ENCODE peak calls at places on chromosomes 16 and 17, in eight cellular contexts. One of them, this sample, is unnamed.

GRCh38 chr17:50461550-50462132 is 7.0 kb downstream of the CHAD start:
- DNase-seq in HL-60: no peak
- DNase-seq in OCI-LY7: no peak
- DNase-seq in body of pancreas: no peak
- DNase-seq in dorsolateral prefrontal cortex: no peak
- DNase-seq in sigmoid colon: no peak
- DNase-seq in thoracic aorta: no peak
- DNase-seq in MCF 10A: no peak
- DNase-seq in this sample: no peak

GRCh38 chr17:69853533-69854262 is 221.3 kb upstream of the KCNJ16 start:
- DNase-seq in HL-60: no peak
- DNase-seq in MCF 10A: no peak
- DNase-seq in body of pancreas: peak; percentile 22
- DNase-seq in sigmoid colon: no peak
- DNase-seq in OCI-LY7: no peak
- DNase-seq in thoracic aorta: no peak
- DNase-seq in dorsolateral prefrontal cortex: no peak
- DNase-seq in this sample: no peak

GRCh38 chr16:67447508-67448076 is 16.7 kb downstream of the HSD11B2 start:
- DNase-seq in HL-60: peak; percentile 49
- DNase-seq in thoracic aorta: no peak
- DNase-seq in MCF 10A: peak; percentile 75
- DNase-seq in sigmoid colon: peak; percentile 79
- DNase-seq in OCI-LY7: peak; percentile 68
- DNase-seq in dorsolateral prefrontal cortex: no peak
- DNase-seq in body of pancreas: peak; percentile 76
- DNase-seq in this sample: peak; percentile 79

GRCh38 chr16:71515026-71515425 is 11.2 kb upstream of the CHST4 start:
- DNase-seq in HL-60: no peak
- DNase-seq in thoracic aorta: no peak
- DNase-seq in sigmoid colon: no peak
- DNase-seq in body of pancreas: peak; percentile 47
- DNase-seq in OCI-LY7: no peak
- DNase-seq in dorsolateral prefrontal cortex: no peak
- DNase-seq in MCF 10A: no peak
- DNase-seq in this sample: no peak

GRCh38 chr17:41315204-41315794 is at the start of gene KRTAP17-1:
- DNase-seq in sigmoid colon: no peak
- DNase-seq in dorsolateral prefrontal cortex: no peak
- DNase-seq in MCF 10A: no peak
- DNase-seq in body of pancreas: no peak
- DNase-seq in OCI-LY7: no peak
- DNase-seq in HL-60: no peak
- DNase-seq in thoracic aorta: no peak
- DNase-seq in this sample: no peak

GRCh38 chr17:17021194-17021863 is 20.9 kb upstream of the MPRIP start:
- DNase-seq in thoracic aorta: peak; percentile 72
- DNase-seq in sigmoid colon: no peak
- DNase-seq in dorsolateral prefrontal cortex: no peak
- DNase-seq in body of pancreas: peak; percentile 86
- DNase-seq in HL-60: no peak
- DNase-seq in MCF 10A: peak; percentile 58
- DNase-seq in OCI-LY7: no peak
- DNase-seq in this sample: no peak

GRCh38 chr17:1206016-1206787 is 26.4 kb upstream of the ABR start:
- DNase-seq in OCI-LY7: peak; percentile 11
- DNase-seq in sigmoid colon: no peak
- DNase-seq in body of pancreas: no peak
- DNase-seq in MCF 10A: no peak
- DNase-seq in HL-60: no peak
- DNase-seq in thoracic aorta: no peak
- DNase-seq in dorsolateral prefrontal cortex: no peak
- DNase-seq in this sample: no peak

GRCh38 chr17:36808181-36808661 is 129.1 kb upstream of the LHX1 start:
- DNase-seq in dorsolateral prefrontal cortex: peak; percentile 42
- DNase-seq in sigmoid colon: no peak
- DNase-seq in body of pancreas: no peak
- DNase-seq in thoracic aorta: no peak
- DNase-seq in MCF 10A: no peak
- DNase-seq in OCI-LY7: no peak
- DNase-seq in HL-60: no peak
- DNase-seq in this sample: no peak

GRCh38 chr17:64662774-64663367 is 764 bp upstream of the SMURF2 start:
- DNase-seq in dorsolateral prefrontal cortex: no peak
- DNase-seq in MCF 10A: no peak
- DNase-seq in body of pancreas: no peak
- DNase-seq in sigmoid colon: no peak
- DNase-seq in HL-60: no peak
- DNase-seq in OCI-LY7: peak; percentile 31
- DNase-seq in thoracic aorta: no peak
- DNase-seq in this sample: no peak

GRCh38 chr17:18015603-18016002 is 23.4 kb downstream of the ATPAF2 start:
- DNase-seq in sigmoid colon: no peak
- DNase-seq in dorsolateral prefrontal cortex: no peak
- DNase-seq in thoracic aorta: no peak
- DNase-seq in body of pancreas: no peak
- DNase-seq in OCI-LY7: no peak
- DNase-seq in HL-60: no peak
- DNase-seq in MCF 10A: no peak
- DNase-seq in this sample: no peak

DNA sequence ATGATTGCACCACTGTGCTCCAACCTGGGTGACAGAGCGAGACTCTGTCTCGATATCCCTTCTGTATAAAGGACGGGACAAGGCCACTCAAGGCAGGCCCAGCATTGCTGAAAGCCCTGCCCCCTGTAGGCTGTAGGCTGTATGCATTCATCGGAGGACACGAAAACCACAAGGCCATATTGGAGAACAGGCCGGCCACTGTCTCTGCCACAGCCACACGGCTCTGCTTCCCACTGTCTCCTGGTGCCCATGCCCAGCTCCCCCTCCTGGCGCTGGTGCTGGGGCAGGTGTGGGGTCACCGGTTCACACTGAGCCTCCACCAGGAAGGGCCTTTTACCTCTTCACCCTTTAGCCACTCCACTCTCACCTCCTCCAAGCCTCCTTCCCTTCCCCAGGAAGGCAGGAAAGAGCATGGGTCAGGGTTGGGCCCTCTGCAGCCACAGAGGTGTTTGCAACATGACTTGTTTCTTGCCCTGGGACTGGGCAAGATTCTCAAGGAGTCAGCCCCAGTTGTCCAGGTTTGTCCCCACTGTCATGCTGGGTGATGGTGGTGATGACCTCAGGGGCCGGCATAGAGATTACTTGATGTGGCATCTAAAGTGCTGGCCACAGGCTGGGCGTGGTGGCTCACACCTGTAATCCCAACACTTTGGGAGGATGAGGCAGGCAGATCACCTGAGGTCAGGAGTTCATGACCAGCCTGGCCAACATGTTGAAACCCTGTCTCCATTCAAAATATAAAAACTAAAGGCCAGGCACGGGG is 5.3 kb upstream of the NTN3 start:
- DNase-seq in thoracic aorta: no peak
- DNase-seq in body of pancreas: no peak
- DNase-seq in dorsolateral prefrontal cortex: no peak
- DNase-seq in OCI-LY7: peak; percentile 46
- DNase-seq in MCF 10A: no peak
- DNase-seq in HL-60: no peak
- DNase-seq in sigmoid colon: no peak
- DNase-seq in this sample: no peak
- TF ChIP-seq CTCF in thoracic aorta: no peak
- TF ChIP-seq CTCF in body of pancreas: no peak
- TF ChIP-seq CTCF in dorsolateral prefrontal cortex: no peak
- TF ChIP-seq CTCF in OCI-LY7: peak; percentile 66
- TF ChIP-seq CTCF in MCF 10A: no peak
- TF ChIP-seq CTCF in HL-60: peak; percentile 11
- TF ChIP-seq CTCF in sigmoid colon: no peak
- TF ChIP-seq CTCF in this sample: peak; percentile 28

GRCh38 chr16:52547001-52547833 is at the start of gene TOX3:
- DNase-seq in sigmoid colon: no peak
- DNase-seq in HL-60: no peak
- DNase-seq in MCF 10A: no peak
- DNase-seq in thoracic aorta: no peak
- DNase-seq in dorsolateral prefrontal cortex: no peak
- DNase-seq in OCI-LY7: no peak
- DNase-seq in body of pancreas: peak; percentile 72
- DNase-seq in this sample: peak; percentile 10
- TF ChIP-seq CTCF in sigmoid colon: no peak
- TF ChIP-seq CTCF in HL-60: no peak
- TF ChIP-seq CTCF in MCF 10A: no peak
- TF ChIP-seq CTCF in thoracic aorta: no peak
- TF ChIP-seq CTCF in dorsolateral prefrontal cortex: no peak
- TF ChIP-seq CTCF in OCI-LY7: no peak
- TF ChIP-seq CTCF in body of pancreas: no peak
- TF ChIP-seq CTCF in this sample: no peak

DNA sequence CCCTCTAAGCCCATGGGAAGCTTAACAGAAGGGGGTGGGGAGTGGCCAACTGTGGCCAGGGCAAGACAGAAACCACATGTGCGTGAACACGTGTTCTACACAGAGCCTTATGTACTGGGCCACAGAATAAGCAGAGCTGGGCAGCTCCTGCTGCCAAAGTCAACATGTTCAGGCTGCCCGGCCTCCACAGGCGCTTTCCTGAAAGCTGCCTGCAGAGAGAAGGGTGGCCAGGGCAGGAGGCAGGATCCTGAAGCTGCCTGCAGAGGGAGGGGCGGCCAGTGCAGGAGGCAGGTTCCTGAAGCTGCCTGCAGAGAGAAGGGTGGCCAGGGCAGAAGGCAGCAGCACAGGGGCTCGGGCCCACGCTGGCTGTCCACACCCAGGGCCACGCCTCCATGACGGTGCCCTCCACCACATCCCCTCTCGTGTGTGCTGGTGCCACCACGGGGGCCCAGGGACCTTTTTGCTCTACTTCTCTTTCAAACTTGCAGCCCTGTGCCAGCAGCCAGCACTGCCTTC is 79.5 kb downstream of the ANKRD11 start:
- DNase-seq in MCF 10A: peak; percentile 81
- DNase-seq in sigmoid colon: peak; percentile 78
- DNase-seq in thoracic aorta: peak; percentile 31
- DNase-seq in body of pancreas: peak; percentile 97
- DNase-seq in dorsolateral prefrontal cortex: peak; percentile 44
- DNase-seq in HL-60: no peak
- DNase-seq in OCI-LY7: no peak
- DNase-seq in this sample: no peak
- TF ChIP-seq CTCF in MCF 10A: no peak
- TF ChIP-seq CTCF in sigmoid colon: no peak
- TF ChIP-seq CTCF in thoracic aorta: no peak
- TF ChIP-seq CTCF in body of pancreas: peak; percentile 68
- TF ChIP-seq CTCF in dorsolateral prefrontal cortex: no peak
- TF ChIP-seq CTCF in HL-60: no peak
- TF ChIP-seq CTCF in OCI-LY7: no peak
- TF ChIP-seq CTCF in this sample: no peak

DNA sequence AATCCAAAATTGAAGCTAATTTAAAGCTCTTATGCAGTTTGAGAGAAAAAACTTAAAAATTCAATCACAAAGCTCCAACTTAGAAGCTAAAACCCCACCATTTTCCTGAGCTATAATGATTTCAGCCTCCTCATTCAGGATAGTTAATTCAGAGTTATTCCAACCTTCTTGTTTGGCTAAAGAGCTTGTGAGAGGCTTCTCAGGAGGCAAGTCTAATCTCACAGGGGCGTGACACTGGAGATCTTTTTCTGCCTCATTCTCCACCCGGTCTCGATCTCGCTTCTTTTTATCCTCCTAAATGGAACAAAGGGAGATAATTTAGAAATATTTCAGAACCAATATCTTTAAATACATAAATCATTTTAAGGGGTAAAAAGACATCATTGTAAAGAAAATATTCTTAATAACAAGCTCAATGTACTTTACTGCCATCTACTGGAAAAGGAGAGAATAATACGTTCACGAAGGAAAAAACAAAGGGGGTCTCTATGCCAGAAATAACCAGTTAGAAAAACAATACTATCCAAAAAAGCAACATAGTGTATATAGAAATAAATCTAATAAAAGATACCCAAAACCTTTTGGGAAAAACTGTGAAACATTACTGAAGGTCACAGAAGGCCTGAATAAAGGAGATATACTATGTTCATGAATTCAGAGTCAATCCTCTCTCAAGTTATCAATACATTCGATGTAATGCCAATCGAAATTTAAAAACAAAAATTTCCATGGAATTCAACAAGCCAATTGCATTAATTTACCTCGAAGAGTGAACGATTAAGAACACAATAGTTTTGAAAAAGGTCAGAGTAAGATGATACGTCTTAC is 13.9 kb downstream of the BRD7 start:
- DNase-seq in body of pancreas: no peak
- DNase-seq in dorsolateral prefrontal cortex: no peak
- DNase-seq in thoracic aorta: no peak
- DNase-seq in MCF 10A: no peak
- DNase-seq in OCI-LY7: peak; percentile 56
- DNase-seq in sigmoid colon: no peak
- DNase-seq in HL-60: no peak
- DNase-seq in this sample: no peak
- TF ChIP-seq CTCF in body of pancreas: peak; percentile 36
- TF ChIP-seq CTCF in dorsolateral prefrontal cortex: peak; percentile 61
- TF ChIP-seq CTCF in thoracic aorta: peak; percentile 52
- TF ChIP-seq CTCF in MCF 10A: peak; percentile 49
- TF ChIP-seq CTCF in OCI-LY7: peak; percentile 94
- TF ChIP-seq CTCF in sigmoid colon: no peak
- TF ChIP-seq CTCF in HL-60: peak; percentile 28
- TF ChIP-seq CTCF in this sample: peak; percentile 40

GRCh38 chr17:38349097-38349904 is 2.3 kb upstream of the SOCS7 start:
- DNase-seq in body of pancreas: peak; percentile 90
- DNase-seq in thoracic aorta: peak; percentile 55
- DNase-seq in OCI-LY7: peak; percentile 86
- DNase-seq in MCF 10A: peak; percentile 84
- DNase-seq in sigmoid colon: peak; percentile 91
- DNase-seq in dorsolateral prefrontal cortex: peak; percentile 90
- DNase-seq in HL-60: peak; percentile 55
- DNase-seq in this sample: peak; percentile 77
- TF ChIP-seq CTCF in body of pancreas: peak; percentile 92
- TF ChIP-seq CTCF in thoracic aorta: peak; percentile 89
- TF ChIP-seq CTCF in OCI-LY7: peak; percentile 95
- TF ChIP-seq CTCF in MCF 10A: peak; percentile 86
- TF ChIP-seq CTCF in sigmoid colon: peak; percentile 81
- TF ChIP-seq CTCF in dorsolateral prefrontal cortex: peak; percentile 92
- TF ChIP-seq CTCF in HL-60: peak; percentile 88
- TF ChIP-seq CTCF in this sample: peak; percentile 97